ENCODE peak calls at places on chromosomes 1 and 21, in four cellular contexts. One of them, this sample, is unnamed.

GRCh38 chr1:91569411-91570104 is 68.9 kb downstream of the CDC7 start:
- DNase-seq in lung microvascular endothelial cell: peak
- DNase-seq in cardiac fibroblast: peak
- DNase-seq in HCEC 1CT: peak
- DNase-seq in this sample: peak

GRCh38 chr1:221801773-221802516 is 60.1 kb upstream of the DUSP10 start:
- DNase-seq in lung microvascular endothelial cell: no peak
- DNase-seq in cardiac fibroblast: peak
- DNase-seq in HCEC 1CT: peak
- DNase-seq in this sample: peak

GRCh38 chr1:41317356-41317755 is 43.9 kb upstream of the FOXO6 start:
- DNase-seq in lung microvascular endothelial cell: no peak
- DNase-seq in cardiac fibroblast: no peak
- DNase-seq in HCEC 1CT: no peak
- DNase-seq in this sample: no peak

GRCh38 chr1:3577300-3577699 is 34.0 kb downstream of the MEGF6 start:
- DNase-seq in lung microvascular endothelial cell: no peak
- DNase-seq in cardiac fibroblast: peak
- DNase-seq in HCEC 1CT: no peak
- DNase-seq in this sample: peak

GRCh38 chr1:189708674-189709073 is 769.0 kb downstream of the BRINP3 start:
- DNase-seq in lung microvascular endothelial cell: no peak
- DNase-seq in cardiac fibroblast: no peak
- DNase-seq in HCEC 1CT: peak
- DNase-seq in this sample: no peak

GRCh38 chr1:161486806-161487482 is 18.3 kb upstream of the FCGR2A start:
- DNase-seq in lung microvascular endothelial cell: peak
- DNase-seq in cardiac fibroblast: peak
- DNase-seq in HCEC 1CT: peak
- DNase-seq in this sample: peak

GRCh38 chr1:231643333-231644237 is 17.0 kb downstream of the DISC1 start:
- DNase-seq in lung microvascular endothelial cell: no peak
- DNase-seq in cardiac fibroblast: no peak
- DNase-seq in HCEC 1CT: no peak
- DNase-seq in this sample: no peak

GRCh38 chr1:19799233-19799876 is 361 bp downstream of the TMCO4 start:
- DNase-seq in lung microvascular endothelial cell: peak
- DNase-seq in cardiac fibroblast: peak
- DNase-seq in HCEC 1CT: peak
- DNase-seq in this sample: peak

GRCh38 chr21:42480736-42481135 is 15.3 kb downstream of the RSPH1 start:
- DNase-seq in lung microvascular endothelial cell: no peak
- DNase-seq in cardiac fibroblast: no peak
- DNase-seq in HCEC 1CT: no peak
- DNase-seq in this sample: no peak

GRCh38 chr1:233143266-233143665 is 152.3 kb downstream of the PCNX2 start:
- DNase-seq in lung microvascular endothelial cell: no peak
- DNase-seq in cardiac fibroblast: peak
- DNase-seq in HCEC 1CT: no peak
- DNase-seq in this sample: no peak

GRCh38 chr1:64687725-64688285 is 57.1 kb upstream of the RAVER2 start:
- DNase-seq in lung microvascular endothelial cell: peak
- DNase-seq in cardiac fibroblast: peak
- DNase-seq in HCEC 1CT: peak
- DNase-seq in this sample: no peak

GRCh38 chr1:10888289-10888688 is 91.8 kb upstream of the CASZ1 start:
- DNase-seq in lung microvascular endothelial cell: no peak
- DNase-seq in cardiac fibroblast: no peak
- DNase-seq in HCEC 1CT: no peak
- DNase-seq in this sample: no peak

GRCh38 chr1:159090566-159091546 is 14.3 kb upstream of the AIM2 start:
- DNase-seq in lung microvascular endothelial cell: peak
- DNase-seq in cardiac fibroblast: peak
- DNase-seq in HCEC 1CT: peak
- DNase-seq in this sample: no peak

GRCh38 chr1:66197785-66198184 is 336.2 kb upstream of the SGIP1 start:
- DNase-seq in lung microvascular endothelial cell: no peak
- DNase-seq in cardiac fibroblast: no peak
- DNase-seq in HCEC 1CT: no peak
- DNase-seq in this sample: no peak

GRCh38 chr21:26490771-26491170 is 82.3 kb downstream of the CYYR1 start:
- DNase-seq in lung microvascular endothelial cell: no peak
- DNase-seq in cardiac fibroblast: peak
- DNase-seq in HCEC 1CT: no peak
- DNase-seq in this sample: no peak

GRCh38 chr1:107617456-107617855 is 347.5 kb downstream of the VAV3 start:
- DNase-seq in lung microvascular endothelial cell: no peak
- DNase-seq in cardiac fibroblast: no peak
- DNase-seq in HCEC 1CT: no peak
- DNase-seq in this sample: no peak

GRCh38 chr1:154609398-154610380 is 1.7 kb upstream of the ADAR start:
- DNase-seq in lung microvascular endothelial cell: no peak
- DNase-seq in cardiac fibroblast: peak
- DNase-seq in HCEC 1CT: no peak
- DNase-seq in this sample: no peak

GRCh38 chr21:16815228-16815627 is 697.6 kb upstream of the CXADR start:
- DNase-seq in lung microvascular endothelial cell: no peak
- DNase-seq in cardiac fibroblast: no peak
- DNase-seq in HCEC 1CT: no peak
- DNase-seq in this sample: no peak

GRCh38 chr1:46393510-46393909 is 607 bp upstream of the FAAH start:
- DNase-seq in lung microvascular endothelial cell: no peak
- DNase-seq in cardiac fibroblast: no peak
- DNase-seq in HCEC 1CT: no peak
- DNase-seq in this sample: no peak

GRCh38 chr1:91584866-91585265 is 84.2 kb downstream of the CDC7 start:
- DNase-seq in lung microvascular endothelial cell: peak
- DNase-seq in cardiac fibroblast: no peak
- DNase-seq in HCEC 1CT: no peak
- DNase-seq in this sample: no peak

GRCh38 chr1:171590022-171590421 is 32.0 kb upstream of the MYOCOS start:
- DNase-seq in lung microvascular endothelial cell: no peak
- DNase-seq in cardiac fibroblast: peak
- DNase-seq in HCEC 1CT: peak
- DNase-seq in this sample: peak

GRCh38 chr1:15153842-15154479 is 414 bp downstream of the TMEM51 start:
- DNase-seq in lung microvascular endothelial cell: peak
- DNase-seq in cardiac fibroblast: peak
- DNase-seq in HCEC 1CT: peak
- DNase-seq in this sample: peak

GRCh38 chr1:3033795-3034100 is 12.5 kb downstream of the ACTRT2 start:
- DNase-seq in lung microvascular endothelial cell: no peak
- DNase-seq in cardiac fibroblast: no peak
- DNase-seq in HCEC 1CT: no peak
- DNase-seq in this sample: no peak

This sample was measured in AG08396.